ENCODE peak calls at places on chromosomes 3 and 15, in seven cellular contexts. J is OCI-LY7, O is GM10248, H is HFF-Myc, M is brain microvascular endothelial cell, P is colonic mucosa, L is endothelial cell of umbilical vein. V is an unnamed sample.

GRCh38 chr3:75655501-75655904 is 8.6 kb upstream of the FRG2C start:
- DNase-seq in H (no peak), O (no peak), L (no peak), M (no peak), J (no peak), P (no peak), V (no peak)

GRCh38 chr3:42013652-42014442 is 51.9 kb upstream of the ULK4 start:
- DNase-seq in H (no peak), J (peak; percentile 62), L (no peak), P (peak; percentile 43), M (no peak), O (peak; percentile 35), V (peak; percentile 42)

GRCh38 chr3:127483005-127483641 is 107.4 kb downstream of the TPRA1 start:
- DNase-seq in L (no peak), H (no peak), J (no peak), O (no peak), M (no peak), P (no peak), V (no peak)

GRCh38 chr3:144041960-144042556 is 70.4 kb downstream of the DIPK2A start:
- DNase-seq in O (no peak), J (no peak), M (no peak), L (no peak), P (no peak), H (no peak), V (no peak)

GRCh38 chr3:119149484-119149883 is 3.5 kb downstream of the TEX55 start:
- DNase-seq in L (no peak), P (no peak), M (peak; percentile 66), O (no peak), H (no peak), J (no peak), V (no peak)

GRCh38 chr3:162525052-162525451 is 1028.4 kb downstream of the OTOL1 start:
- DNase-seq in J (no peak), O (no peak), H (peak; percentile 88), L (no peak), M (peak; percentile 66), P (peak; percentile 21), V (no peak)

GRCh38 chr15:61661791-61662190 is 398.5 kb downstream of the VPS13C start:
- DNase-seq in J (no peak), M (no peak), H (no peak), L (no peak), O (no peak), P (no peak), V (no peak)

GRCh38 chr3:116994473-116994872 is 284.9 kb downstream of the TUSC7 start:
- DNase-seq in J (no peak), P (no peak), L (no peak), H (no peak), O (no peak), M (no peak), V (no peak)

GRCh38 chr3:72343078-72343477 is 505.2 kb downstream of the SHQ1 start:
- DNase-seq in P (no peak), H (no peak), L (peak; percentile 12), J (no peak), M (peak; percentile 26), O (no peak), V (no peak)

GRCh38 chr3:155604967-155605366 is 139.9 kb downstream of the PLCH1 start:
- DNase-seq in M (no peak), J (no peak), H (no peak), P (no peak), L (no peak), O (no peak), V (no peak)
- TF ChIP-seq CTCF in M (no peak), J (no peak), H (no peak), P (no peak), L (no peak), O (no peak), V (no peak)

GRCh38 chr3:151147299-151147698 is 55.7 kb downstream of the GPR171 start:
- DNase-seq in J (no peak), H (no peak), O (no peak), L (no peak), P (no peak), M (no peak), V (no peak)

GRCh38 chr3:151146731-151147091 is 56.3 kb downstream of the GPR171 start:
- DNase-seq in J (no peak), L (no peak), P (no peak), M (no peak), H (no peak), O (no peak), V (no peak)

GRCh38 chr3:151145713-151146070 is 57.3 kb downstream of the GPR171 start:
- DNase-seq in J (no peak), L (no peak), O (no peak), M (no peak), H (no peak), P (no peak), V (no peak)

GRCh38 chr3:151144756-151145155 is 58.3 kb downstream of the GPR171 start:
- DNase-seq in P (no peak), M (no peak), H (no peak), J (no peak), L (no peak), O (no peak), V (no peak)

DNA sequence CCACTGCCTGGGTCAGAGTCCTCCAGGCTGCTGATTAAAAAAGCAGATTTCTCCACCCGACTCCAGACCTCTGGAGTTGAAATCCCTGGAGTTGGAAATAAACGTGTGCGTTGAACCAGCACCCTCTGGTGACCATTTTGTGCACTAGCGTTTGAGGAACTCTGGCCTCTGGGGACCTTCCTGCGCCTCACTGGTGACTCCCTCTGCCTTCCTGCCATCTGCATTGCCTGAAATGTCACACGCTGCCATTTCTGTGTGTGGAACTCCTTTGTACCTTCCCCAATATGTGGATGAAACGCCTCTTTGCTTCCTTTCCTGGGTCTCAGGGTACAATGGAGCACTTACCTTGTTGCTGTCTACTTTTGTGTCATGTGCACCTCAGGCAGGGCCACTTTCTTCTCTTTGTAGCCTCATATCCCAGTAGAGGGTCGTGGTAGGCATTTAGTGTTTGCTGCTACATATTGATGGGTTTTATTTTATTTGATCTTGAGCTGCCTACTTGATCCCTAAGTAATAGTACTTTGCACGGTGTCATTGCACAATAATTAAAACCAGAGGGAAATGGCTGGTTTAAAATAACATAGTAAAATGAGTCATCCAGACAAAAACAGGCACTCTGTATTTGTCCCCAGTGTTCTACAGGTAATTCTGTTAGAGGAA is 56.8 kb downstream of the GPR171 start:
- DNase-seq in J (peak; percentile 83), O (peak; percentile 60), M (peak; percentile 71), L (peak; percentile 65), P (peak; percentile 78), H (peak; percentile 67), V (peak; percentile 54)
- TF ChIP-seq CTCF in J (peak; percentile 96), O (peak; percentile 78), M (peak; percentile 94), L (peak; percentile 86), P (peak; percentile 90), H (peak; percentile 93), V (peak; percentile 80)

GRCh38 chr3:177071496-177072156 is 125.7 kb downstream of the TBL1XR1 start:
- DNase-seq in L (no peak), J (no peak), H (no peak), O (no peak), M (no peak), P (no peak), V (no peak)

GRCh38 chr3:177065285-177066028 is 131.8 kb downstream of the TBL1XR1 start:
- DNase-seq in O (no peak), M (no peak), H (no peak), P (no peak), J (no peak), L (no peak), V (no peak)

GRCh38 chr3:177066068-177066467 is 131.2 kb downstream of the TBL1XR1 start:
- DNase-seq in O (no peak), J (no peak), L (no peak), P (no peak), M (no peak), H (no peak), V (no peak)

GRCh38 chr3:177069514-177070329 is 127.6 kb downstream of the TBL1XR1 start:
- DNase-seq in P (no peak), J (no peak), H (no peak), M (no peak), O (no peak), L (peak; percentile 47), V (no peak)

DNA sequence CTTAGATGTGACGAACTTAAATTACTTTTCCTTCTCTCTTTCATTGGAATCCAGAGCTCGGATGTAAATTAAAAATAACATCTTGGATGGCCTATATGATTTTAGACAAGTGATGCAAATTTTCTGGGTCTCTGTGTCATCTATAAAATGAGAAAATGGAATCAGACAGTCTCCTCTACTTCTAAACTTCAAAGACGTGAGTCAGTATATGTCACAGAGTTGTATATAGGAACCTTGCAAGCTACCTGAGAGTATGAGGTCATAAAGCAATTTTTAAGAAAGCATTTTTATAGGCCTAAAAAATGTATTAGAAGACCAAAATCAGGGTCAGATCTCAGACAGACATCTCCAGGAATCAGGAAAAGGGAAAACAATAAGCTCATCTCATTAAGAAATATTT is 128.3 kb downstream of the TBL1XR1 start:
- DNase-seq in O (no peak), H (no peak), M (no peak), P (no peak), L (no peak), J (no peak), V (no peak)
- TF ChIP-seq CTCF in O (no peak), H (no peak), M (no peak), P (no peak), L (no peak), J (no peak), V (no peak)

DNA sequence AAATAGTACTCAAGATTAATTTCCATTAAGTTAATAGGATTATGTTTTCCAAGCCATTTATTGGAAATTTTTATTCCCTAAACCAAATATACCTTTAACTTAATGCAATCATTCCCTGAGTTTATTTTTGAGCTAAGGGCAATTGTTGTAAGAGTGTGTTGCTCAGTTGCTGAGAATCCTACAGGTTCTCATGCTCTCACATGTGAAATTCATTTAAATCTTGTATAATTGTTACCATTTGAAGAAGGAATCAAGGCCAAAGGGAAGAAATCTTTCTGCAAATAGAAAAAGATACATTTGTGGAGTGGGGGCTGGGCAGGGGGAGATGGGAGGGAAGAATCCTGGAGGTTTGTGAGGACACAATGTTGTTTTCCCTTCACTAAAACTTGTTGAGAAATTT is 202.7 kb upstream of the STRIT1 start:
- DNase-seq in J (no peak), M (no peak), H (no peak), P (no peak), L (no peak), O (no peak), V (no peak)
- TF ChIP-seq CTCF in J (no peak), M (no peak), H (no peak), P (no peak), L (no peak), O (no peak), V (no peak)

GRCh38 chr15:83959477-83959876 is 276.1 kb upstream of the GOLGA6L4 start:
- DNase-seq in J (no peak), P (no peak), L (no peak), H (no peak), M (no peak), O (no peak), V (no peak)
- TF ChIP-seq CTCF in J (no peak), P (no peak), L (no peak), H (no peak), M (no peak), O (no peak), V (no peak)

GRCh38 chr3:100656945-100657344 is 47.5 kb downstream of the ADGRG7 start:
- DNase-seq in M (no peak), P (no peak), O (no peak), J (no peak), H (no peak), L (no peak), V (no peak)
- TF ChIP-seq CTCF in M (no peak), P (no peak), O (no peak), J (no peak), H (no peak), L (no peak), V (no peak)

V was measured in GM13976.